ENCODE peak calls at places on chromosomes 1 and 21, in five cellular contexts. S, Z, W, K and B are unnamed samples.

GRCh38 chr21:32237021-32237420 is 41.8 kb downstream of the MIS18A start:
- DNase-seq in S (no peak), Z (no peak), W (no peak), K (no peak), B (no peak)

GRCh38 chr21:23968722-23969647 is 1638.3 kb downstream of the MRPL39 start:
- DNase-seq in S (peak), Z (peak), W (peak), K (peak), B (peak)

GRCh38 chr1:18461656-18462055 is 19.1 kb upstream of the KLHDC7A start:
- DNase-seq in S (no peak), Z (no peak), W (no peak), K (no peak), B (no peak)

GRCh38 chr21:41640756-41641509 is 125.9 kb downstream of the RIPK4 start:
- DNase-seq in S (no peak), Z (no peak), W (peak), K (no peak), B (no peak)

GRCh38 chr1:160827418-160827817 is 31.4 kb downstream of the LY9 start:
- DNase-seq in S (no peak), Z (no peak), W (no peak), K (no peak), B (no peak)

GRCh38 chr1:154329152-154329521 is 3.8 kb downstream of the ATP8B2 start:
- DNase-seq in S (no peak), Z (no peak), W (no peak), K (peak), B (no peak)

GRCh38 chr1:56331892-56332567 is 247.3 kb downstream of the PLPP3 start:
- DNase-seq in S (no peak), Z (peak), W (peak), K (no peak), B (no peak)

GRCh38 chr1:58887059-58887458 is 103.2 kb upstream of the JUN start:
- DNase-seq in S (no peak), Z (no peak), W (no peak), K (no peak), B (no peak)

GRCh38 chr1:63274979-63275378 is 47.4 kb upstream of the FOXD3 start:
- DNase-seq in S (no peak), Z (no peak), W (no peak), K (no peak), B (no peak)

GRCh38 chr1:32372149-32372756 is 9.9 kb downstream of the TSSK3 start:
- DNase-seq in S (peak), Z (no peak), W (no peak), K (no peak), B (no peak)

GRCh38 chr1:15526021-15526489 is 593 bp upstream of the DNAJC16 start:
- DNase-seq in S (no peak), Z (peak), W (no peak), K (no peak), B (no peak)

GRCh38 chr1:114902343-114902742 is 47.7 kb downstream of the SYCP1 start:
- DNase-seq in S (no peak), Z (no peak), W (no peak), K (no peak), B (no peak)

GRCh38 chr1:157766792-157767191 is 10.1 kb downstream of the FCRL2 start:
- DNase-seq in S (no peak), Z (no peak), W (no peak), K (no peak), B (no peak)

GRCh38 chr1:175040324-175040910 is 17.2 kb upstream of the MRPS14 start:
- DNase-seq in S (no peak), Z (no peak), W (no peak), K (no peak), B (no peak)